ENCODE peak calls at places on chromosomes 13 and 19, in seven cellular contexts. W is uterus, F is progenitor cell of endocrine pancreas, D is tibial artery, L is psoas muscle, N is AG09309, P is gastrocnemius medialis. M is an unnamed sample.

GRCh38 chr13:45168555-45168930 is 32.3 kb downstream of the KCTD4 start:
- DNase-seq in W (no peak), F (no peak), D (no peak), L (no peak), N (no peak), P (no peak), M (no peak)

GRCh38 chr13:30572859-30573275 is 44.9 kb upstream of the USPL1 start:
- DNase-seq in W (no peak), F (no peak), D (no peak), L (no peak), N (no peak), P (no peak), M (no peak)

GRCh38 chr19:34733266-34733825 is 697 bp upstream of the ZNF181 start:
- DNase-seq in W (no peak), F (peak; percentile 15), D (peak; percentile 80), L (peak; percentile 49), N (no peak), P (no peak), M (no peak)

GRCh38 chr19:16361254-16361653 is 36.6 kb downstream of the KLF2 start:
- DNase-seq in W (no peak), F (no peak), D (no peak), L (no peak), N (no peak), P (no peak), M (no peak)

GRCh38 chr13:30743319-30744055 is 8.1 kb downstream of the ALOX5AP start:
- DNase-seq in W (peak; percentile 37), F (no peak), D (peak; percentile 82), L (no peak), N (peak; percentile 91), P (peak; percentile 22), M (no peak)

GRCh38 chr13:112768795-112769411 is 79.1 kb downstream of the ATP11A start:
- DNase-seq in W (no peak), F (no peak), D (no peak), L (peak; percentile 62), N (no peak), P (peak; percentile 67), M (no peak)

GRCh38 chr13:98719527-98720250 is 32.8 kb downstream of the SLC15A1 start:
- DNase-seq in W (no peak), F (no peak), D (no peak), L (no peak), N (no peak), P (no peak), M (no peak)

GRCh38 chr19:10518444-10519361 is 1.5 kb upstream of the S1PR5 start:
- DNase-seq in W (no peak), F (no peak), D (no peak), L (no peak), N (no peak), P (no peak), M (no peak)

GRCh38 chr19:48169974-48170803 is at the start of the genes LIG1 and ZSWIM9:
- DNase-seq in W (peak; percentile 93), F (peak; percentile 88), D (peak; percentile 95), L (peak; percentile 92), N (peak; percentile 79), P (peak; percentile 75), M (peak; percentile 95)

GRCh38 chr19:1383311-1384084 is at the start of gene NDUFS7:
- DNase-seq in W (peak; percentile 95), F (peak; percentile 95), D (peak; percentile 93), L (peak; percentile 90), N (peak; percentile 77), P (peak; percentile 80), M (peak; percentile 97)
- TF ChIP-seq CTCF in W (peak; percentile 45), F (no peak), D (peak; percentile 7), L (no peak), N (peak; percentile 15), P (peak; percentile 56), M (peak; percentile 59)

GRCh38 chr19:12137541-12137940 is 2.6 kb downstream of the ZNF20 start:
- DNase-seq in W (no peak), F (no peak), D (no peak), L (no peak), N (no peak), P (no peak), M (no peak)
- TF ChIP-seq CTCF in W (no peak), F (no peak), D (no peak), L (no peak), N (no peak), P (no peak), M (no peak)

GRCh38 chr13:73171926-73172325 is 113.1 kb downstream of the KLF5 start:
- DNase-seq in W (no peak), F (no peak), D (no peak), L (no peak), N (no peak), P (no peak), M (no peak)
- TF ChIP-seq CTCF in W (no peak), F (peak; percentile 15), D (no peak), L (no peak), N (peak; percentile 21), P (no peak), M (no peak)

DNA sequence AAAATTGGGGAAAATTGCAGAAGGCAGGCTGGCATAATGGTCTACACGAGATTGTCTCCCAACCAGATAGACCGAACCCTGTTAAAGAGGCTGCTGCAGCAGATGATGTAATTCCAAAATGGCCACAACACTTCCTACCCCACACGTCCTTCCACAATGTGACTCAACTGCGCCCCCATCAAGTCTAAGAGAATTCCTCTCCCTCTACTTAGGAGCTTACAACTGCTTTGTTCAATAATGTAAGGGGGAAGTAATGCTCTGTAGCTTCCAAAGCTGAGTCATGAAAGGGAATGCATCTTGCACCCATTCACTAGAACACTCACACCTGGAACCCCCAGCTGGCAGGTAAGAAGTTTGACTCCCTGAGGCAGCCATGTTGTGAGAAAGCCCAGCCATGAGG is 117.8 kb upstream of the IRS2 start:
- DNase-seq in W (no peak), F (no peak), D (no peak), L (no peak), N (no peak), P (no peak), M (no peak)
- TF ChIP-seq CTCF in W (no peak), F (no peak), D (no peak), L (no peak), N (no peak), P (no peak), M (no peak)

DNA sequence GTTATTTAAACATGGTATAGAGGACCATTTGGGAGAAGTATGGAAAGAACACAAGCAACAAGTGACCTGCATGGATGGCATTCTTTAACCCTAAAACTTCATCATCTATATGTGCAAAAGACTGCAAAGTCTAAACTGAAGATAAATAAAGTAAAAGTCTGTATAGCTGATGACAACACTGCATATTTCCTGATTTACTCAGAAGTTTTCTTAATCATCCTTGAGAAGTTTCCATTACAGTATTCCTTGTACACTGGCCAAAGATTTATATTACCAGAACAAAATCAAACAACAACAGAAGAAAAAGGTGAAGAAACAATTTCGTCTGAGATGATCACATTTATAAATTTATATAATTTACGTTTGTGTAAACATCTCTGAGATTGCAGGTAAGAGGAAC is 805.7 kb downstream of the PCDH9 start:
- DNase-seq in W (no peak), F (no peak), D (no peak), L (no peak), N (no peak), P (no peak), M (no peak)
- TF ChIP-seq CTCF in W (no peak), F (no peak), D (no peak), L (no peak), N (no peak), P (no peak), M (no peak)

GRCh38 chr13:26571518-26571917 is 14.0 kb downstream of the WASF3 start:
- DNase-seq in W (no peak), F (no peak), D (no peak), L (no peak), N (no peak), P (no peak), M (no peak)

GRCh38 chr13:26563713-26564112 is 6.2 kb downstream of the WASF3 start:
- DNase-seq in W (no peak), F (no peak), D (no peak), L (no peak), N (no peak), P (no peak), M (no peak)

GRCh38 chr13:26562538-26562890 is 5.0 kb downstream of the WASF3 start:
- DNase-seq in W (no peak), F (no peak), D (no peak), L (no peak), N (no peak), P (no peak), M (no peak)

DNA sequence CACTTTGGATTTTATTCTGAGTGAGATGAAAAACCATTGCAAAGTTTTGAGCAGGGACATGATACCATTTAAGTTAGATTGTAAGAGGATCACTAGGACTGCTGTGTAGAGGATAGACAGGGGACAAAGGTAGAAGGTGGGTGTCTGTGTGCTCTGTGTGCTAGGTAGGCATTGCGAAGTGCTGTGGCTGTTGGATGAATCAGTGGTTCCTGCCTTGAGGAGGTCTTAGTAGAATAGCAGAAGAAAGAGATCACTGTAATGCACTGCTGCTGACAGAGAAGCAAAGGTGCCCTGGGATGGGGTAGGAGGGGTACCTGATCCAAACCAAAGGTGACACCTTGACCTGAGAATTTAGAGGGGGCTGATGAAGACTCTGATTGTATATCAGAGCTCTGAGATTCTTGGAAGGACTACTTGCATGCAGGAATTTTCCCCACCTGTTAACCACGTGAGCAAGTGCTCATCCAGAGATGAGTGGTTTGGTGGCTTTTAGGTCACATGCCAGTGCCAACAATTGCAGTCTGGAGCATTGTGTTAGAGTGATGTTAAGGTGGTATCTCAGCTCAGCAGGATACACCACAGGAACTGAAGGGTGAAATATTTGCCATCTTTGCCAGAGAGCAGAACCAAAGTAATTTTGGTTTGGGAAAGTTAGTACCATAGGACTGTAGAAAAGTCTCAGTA is 10.8 kb downstream of the WASF3 start:
- DNase-seq in W (no peak), F (no peak), D (no peak), L (no peak), N (no peak), P (no peak), M (no peak)
- TF ChIP-seq CTCF in W (no peak), F (no peak), D (no peak), L (no peak), N (no peak), P (no peak), M (no peak)

M was measured in type B pancreatic cell.